ENCODE peak calls at places on chromosomes 12 and 14, in seven cellular contexts. One of them, this sample, is unnamed.

GRCh38 chr14:76773956-76774355 is 12.7 kb downstream of the VASH1 start:
- DNase-seq in GM06990: no peak
- DNase-seq in bronchial epithelial cell: no peak
- DNase-seq in mammary epithelial cell: no peak
- DNase-seq in WTC11: no peak
- DNase-seq in ascending aorta: no peak
- DNase-seq in heart left ventricle: no peak
- DNase-seq in this sample: no peak

GRCh38 chr12:132582058-132582420 is 28.3 kb downstream of the LRCOL1 start:
- DNase-seq in GM06990: no peak
- DNase-seq in bronchial epithelial cell: no peak
- DNase-seq in mammary epithelial cell: no peak
- DNase-seq in WTC11: peak
- DNase-seq in ascending aorta: no peak
- DNase-seq in heart left ventricle: no peak
- DNase-seq in this sample: peak

GRCh38 chr14:101604228-101604934 is 43.1 kb downstream of the DIO3 start:
- DNase-seq in GM06990: no peak
- DNase-seq in bronchial epithelial cell: no peak
- DNase-seq in mammary epithelial cell: no peak
- DNase-seq in WTC11: no peak
- DNase-seq in ascending aorta: no peak
- DNase-seq in heart left ventricle: no peak
- DNase-seq in this sample: no peak

GRCh38 chr14:75486317-75486716 is 36.0 kb upstream of the BATF start:
- DNase-seq in GM06990: no peak
- DNase-seq in bronchial epithelial cell: no peak
- DNase-seq in mammary epithelial cell: no peak
- DNase-seq in WTC11: no peak
- DNase-seq in ascending aorta: no peak
- DNase-seq in heart left ventricle: no peak
- DNase-seq in this sample: no peak

GRCh38 chr12:31959701-31960391 is 631 bp downstream of the RESF1 start:
- DNase-seq in GM06990: no peak
- DNase-seq in bronchial epithelial cell: peak
- DNase-seq in mammary epithelial cell: peak
- DNase-seq in WTC11: peak
- DNase-seq in ascending aorta: no peak
- DNase-seq in heart left ventricle: peak
- DNase-seq in this sample: peak

GRCh38 chr14:103889313-103890051 is 38.8 kb upstream of the TDRD9 start:
- DNase-seq in GM06990: no peak
- DNase-seq in bronchial epithelial cell: peak
- DNase-seq in mammary epithelial cell: peak
- DNase-seq in WTC11: no peak
- DNase-seq in ascending aorta: no peak
- DNase-seq in heart left ventricle: no peak
- DNase-seq in this sample: no peak

GRCh38 chr12:47820631-47821345 is 1.1 kb upstream of the HDAC7 start:
- DNase-seq in GM06990: no peak
- DNase-seq in bronchial epithelial cell: peak
- DNase-seq in mammary epithelial cell: peak
- DNase-seq in WTC11: peak
- DNase-seq in ascending aorta: peak
- DNase-seq in heart left ventricle: peak
- DNase-seq in this sample: peak

GRCh38 chr14:73049428-73049827 is 8.9 kb upstream of the RBM25 start:
- DNase-seq in GM06990: no peak
- DNase-seq in bronchial epithelial cell: no peak
- DNase-seq in mammary epithelial cell: no peak
- DNase-seq in WTC11: no peak
- DNase-seq in ascending aorta: no peak
- DNase-seq in heart left ventricle: no peak
- DNase-seq in this sample: no peak

GRCh38 chr12:44869503-44869902 is 6.6 kb downstream of the NELL2 start:
- DNase-seq in GM06990: no peak
- DNase-seq in bronchial epithelial cell: no peak
- DNase-seq in mammary epithelial cell: no peak
- DNase-seq in WTC11: no peak
- DNase-seq in ascending aorta: no peak
- DNase-seq in heart left ventricle: no peak
- DNase-seq in this sample: no peak

GRCh38 chr14:36955376-36955775 is 217.0 kb downstream of the SLC25A21 start:
- DNase-seq in GM06990: no peak
- DNase-seq in bronchial epithelial cell: no peak
- DNase-seq in mammary epithelial cell: peak
- DNase-seq in WTC11: no peak
- DNase-seq in ascending aorta: no peak
- DNase-seq in heart left ventricle: no peak
- DNase-seq in this sample: no peak

GRCh38 chr12:8081228-8081920 is 700 bp upstream of the NECAP1 start:
- DNase-seq in GM06990: no peak
- DNase-seq in bronchial epithelial cell: no peak
- DNase-seq in mammary epithelial cell: peak
- DNase-seq in WTC11: no peak
- DNase-seq in ascending aorta: no peak
- DNase-seq in heart left ventricle: no peak
- DNase-seq in this sample: no peak

GRCh38 chr14:54782803-54783659 is 119.6 kb downstream of the GCH1 start:
- DNase-seq in GM06990: peak
- DNase-seq in bronchial epithelial cell: no peak
- DNase-seq in mammary epithelial cell: no peak
- DNase-seq in WTC11: peak
- DNase-seq in ascending aorta: no peak
- DNase-seq in heart left ventricle: no peak
- DNase-seq in this sample: peak

GRCh38 chr12:77685112-77685511 is 145.6 kb upstream of the NAV3 start:
- DNase-seq in GM06990: peak
- DNase-seq in bronchial epithelial cell: peak
- DNase-seq in mammary epithelial cell: peak
- DNase-seq in WTC11: peak
- DNase-seq in ascending aorta: no peak
- DNase-seq in heart left ventricle: peak
- DNase-seq in this sample: peak

GRCh38 chr14:90675399-90675798 is 140.8 kb downstream of the TTC7B start:
- DNase-seq in GM06990: no peak
- DNase-seq in bronchial epithelial cell: no peak
- DNase-seq in mammary epithelial cell: no peak
- DNase-seq in WTC11: no peak
- DNase-seq in ascending aorta: peak
- DNase-seq in heart left ventricle: no peak
- DNase-seq in this sample: no peak

GRCh38 chr14:100142073-100143040 is 17.1 kb downstream of the DEGS2 start:
- DNase-seq in GM06990: no peak
- DNase-seq in bronchial epithelial cell: peak
- DNase-seq in mammary epithelial cell: no peak
- DNase-seq in WTC11: no peak
- DNase-seq in ascending aorta: no peak
- DNase-seq in heart left ventricle: no peak
- DNase-seq in this sample: no peak

GRCh38 chr12:116529048-116529447 is 30.1 kb upstream of the MAP1LC3B2 start:
- DNase-seq in GM06990: no peak
- DNase-seq in bronchial epithelial cell: no peak
- DNase-seq in mammary epithelial cell: no peak
- DNase-seq in WTC11: no peak
- DNase-seq in ascending aorta: no peak
- DNase-seq in heart left ventricle: no peak
- DNase-seq in this sample: no peak

GRCh38 chr12:71128191-71128590 is 29.6 kb downstream of the TSPAN8 start:
- DNase-seq in GM06990: no peak
- DNase-seq in bronchial epithelial cell: peak
- DNase-seq in mammary epithelial cell: no peak
- DNase-seq in WTC11: no peak
- DNase-seq in ascending aorta: no peak
- DNase-seq in heart left ventricle: no peak
- DNase-seq in this sample: no peak

GRCh38 chr14:99899578-99900178 is 106.5 kb downstream of the EML1 start:
- DNase-seq in GM06990: no peak
- DNase-seq in bronchial epithelial cell: peak
- DNase-seq in mammary epithelial cell: no peak
- DNase-seq in WTC11: no peak
- DNase-seq in ascending aorta: no peak
- DNase-seq in heart left ventricle: no peak
- DNase-seq in this sample: no peak

GRCh38 chr12:51536159-51536558 is 54.9 kb upstream of the SCN8A start:
- DNase-seq in GM06990: no peak
- DNase-seq in bronchial epithelial cell: no peak
- DNase-seq in mammary epithelial cell: no peak
- DNase-seq in WTC11: no peak
- DNase-seq in ascending aorta: no peak
- DNase-seq in heart left ventricle: no peak
- DNase-seq in this sample: no peak

GRCh38 chr14:22505751-22506710 is 83.0 kb downstream of the DAD1 start:
- DNase-seq in GM06990: peak
- DNase-seq in bronchial epithelial cell: no peak
- DNase-seq in mammary epithelial cell: no peak
- DNase-seq in WTC11: no peak
- DNase-seq in ascending aorta: no peak
- DNase-seq in heart left ventricle: no peak
- DNase-seq in this sample: peak

GRCh38 chr14:21748869-21749303 is 75.3 kb upstream of the OR4E1 start:
- DNase-seq in GM06990: no peak
- DNase-seq in bronchial epithelial cell: peak
- DNase-seq in mammary epithelial cell: peak
- DNase-seq in WTC11: peak
- DNase-seq in ascending aorta: no peak
- DNase-seq in heart left ventricle: no peak
- DNase-seq in this sample: peak

GRCh38 chr14:66758031-66758613 is 250.2 kb downstream of the GPHN start:
- DNase-seq in GM06990: no peak
- DNase-seq in bronchial epithelial cell: no peak
- DNase-seq in mammary epithelial cell: no peak
- DNase-seq in WTC11: no peak
- DNase-seq in ascending aorta: no peak
- DNase-seq in heart left ventricle: no peak
- DNase-seq in this sample: no peak

GRCh38 chr12:127485528-127485927 is 781.4 kb upstream of the TMEM132C start:
- DNase-seq in GM06990: no peak
- DNase-seq in bronchial epithelial cell: peak
- DNase-seq in mammary epithelial cell: peak
- DNase-seq in WTC11: no peak
- DNase-seq in ascending aorta: no peak
- DNase-seq in heart left ventricle: no peak
- DNase-seq in this sample: no peak
- TF ChIP-seq CTCF in GM06990: no peak
- TF ChIP-seq CTCF in bronchial epithelial cell: no peak
- TF ChIP-seq CTCF in mammary epithelial cell: no peak
- TF ChIP-seq CTCF in WTC11: no peak
- TF ChIP-seq CTCF in ascending aorta: no peak
- TF ChIP-seq CTCF in heart left ventricle: no peak
- TF ChIP-seq CTCF in this sample: no peak

DNA sequence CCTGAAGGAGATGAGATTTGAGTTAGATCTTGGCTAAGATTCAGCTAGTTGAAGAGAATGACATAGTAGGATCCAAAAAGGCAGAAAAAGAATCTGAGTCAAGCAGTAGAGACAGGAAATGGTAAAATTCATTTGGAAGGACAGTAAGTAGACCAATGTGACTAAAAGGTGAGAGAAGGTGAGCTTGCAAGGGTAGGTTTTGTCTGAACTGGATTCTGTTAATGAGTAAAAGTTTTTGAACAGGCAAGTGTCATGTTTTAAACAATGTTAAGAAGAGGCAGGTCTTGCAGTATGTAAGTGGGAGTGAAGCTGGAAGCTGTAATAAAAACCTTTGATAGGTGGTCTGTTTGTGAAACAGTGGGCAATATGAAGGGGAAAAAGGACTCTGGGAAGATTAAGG is 58.6 kb downstream of the ACSS3 start:
- DNase-seq in GM06990: no peak
- DNase-seq in bronchial epithelial cell: no peak
- DNase-seq in mammary epithelial cell: no peak
- DNase-seq in WTC11: no peak
- DNase-seq in ascending aorta: no peak
- DNase-seq in heart left ventricle: no peak
- DNase-seq in this sample: no peak
- TF ChIP-seq CTCF in GM06990: no peak
- TF ChIP-seq CTCF in bronchial epithelial cell: no peak
- TF ChIP-seq CTCF in mammary epithelial cell: no peak
- TF ChIP-seq CTCF in WTC11: no peak
- TF ChIP-seq CTCF in ascending aorta: no peak
- TF ChIP-seq CTCF in heart left ventricle: no peak
- TF ChIP-seq CTCF in this sample: no peak

GRCh38 chr14:91858536-91859275 is 8.6 kb downstream of the TC2N start:
- DNase-seq in GM06990: no peak
- DNase-seq in bronchial epithelial cell: peak
- DNase-seq in mammary epithelial cell: no peak
- DNase-seq in WTC11: no peak
- DNase-seq in ascending aorta: no peak
- DNase-seq in heart left ventricle: no peak
- DNase-seq in this sample: no peak
- TF ChIP-seq CTCF in GM06990: peak
- TF ChIP-seq CTCF in bronchial epithelial cell: peak
- TF ChIP-seq CTCF in mammary epithelial cell: no peak
- TF ChIP-seq CTCF in WTC11: no peak
- TF ChIP-seq CTCF in ascending aorta: no peak
- TF ChIP-seq CTCF in heart left ventricle: no peak
- TF ChIP-seq CTCF in this sample: no peak

GRCh38 chr12:2118061-2118460 is 65.3 kb downstream of the CACNA1C start:
- DNase-seq in GM06990: no peak
- DNase-seq in bronchial epithelial cell: no peak
- DNase-seq in mammary epithelial cell: no peak
- DNase-seq in WTC11: peak
- DNase-seq in ascending aorta: no peak
- DNase-seq in heart left ventricle: no peak
- DNase-seq in this sample: no peak
- TF ChIP-seq CTCF in GM06990: peak
- TF ChIP-seq CTCF in bronchial epithelial cell: no peak
- TF ChIP-seq CTCF in mammary epithelial cell: no peak
- TF ChIP-seq CTCF in WTC11: no peak
- TF ChIP-seq CTCF in ascending aorta: no peak
- TF ChIP-seq CTCF in heart left ventricle: no peak
- TF ChIP-seq CTCF in this sample: no peak